ENCODE peak calls at places on chromosomes 16 and 17, in four cellular contexts. O is WTC11, G is HepG2, H is K562. S is an unnamed sample.

GRCh38 chr17:76343106-76343505 is 10.6 kb downstream of the PRPSAP1 start:
- DNase-seq in O (no peak), G (no peak), H (no peak), S (no peak)

GRCh38 chr17:73211745-73212144 is 18.9 kb downstream of the COG1 start:
- DNase-seq in O (no peak), G (no peak), H (no peak), S (no peak)

GRCh38 chr16:30567991-30568638 is 3.4 kb downstream of the ZNF688 start:
- DNase-seq in O (no peak), G (peak), H (no peak), S (no peak)

GRCh38 chr16:59400830-59401229 is 666.7 kb upstream of the GOT2 start:
- DNase-seq in O (no peak), G (no peak), H (no peak), S (no peak)

GRCh38 chr17:27247071-27247957 is 46.6 kb upstream of the WSB1 start:
- DNase-seq in O (no peak), G (peak), H (no peak), S (no peak)

GRCh38 chr17:74807925-74808324 is 31.8 kb upstream of the NAT9 start:
- DNase-seq in O (no peak), G (no peak), H (no peak), S (no peak)

GRCh38 chr16:10979717-10980601 is 35.6 kb downstream of the CLEC16A start:
- DNase-seq in O (peak), G (peak), H (no peak), S (no peak)

GRCh38 chr16:49556252-49557069 is 182.9 kb downstream of the C16orf78 start:
- DNase-seq in O (peak), G (peak), H (peak), S (peak)

GRCh38 chr17:81392909-81393654 is 2.2 kb upstream of the BAHCC1 start:
- DNase-seq in O (peak), G (no peak), H (peak), S (no peak)

GRCh38 chr16:67129422-67129821 is 19.7 kb downstream of the PHAF1 start:
- DNase-seq in O (no peak), G (no peak), H (no peak), S (no peak)

GRCh38 chr16:27264151-27264550 is 4.4 kb downstream of the NSMCE1 start:
- DNase-seq in O (no peak), G (peak), H (no peak), S (no peak)

GRCh38 chr16:71303938-71304337 is 14.7 kb upstream of the CMTR2 start:
- DNase-seq in O (no peak), G (no peak), H (no peak), S (no peak)

GRCh38 chr16:26316683-26317464 is 625.1 kb downstream of the HS3ST4 start:
- DNase-seq in O (peak), G (no peak), H (no peak), S (no peak)

GRCh38 chr16:85420501-85421337 is 192.4 kb upstream of the GSE1 start:
- DNase-seq in O (peak), G (peak), H (peak), S (peak)

GRCh38 chr17:64028874-64029464 is 8.5 kb upstream of the ICAM2 start:
- DNase-seq in O (peak), G (peak), H (peak), S (peak)

GRCh38 chr16:88406096-88407041 is 23.6 kb downstream of the ZNF469 start:
- DNase-seq in O (no peak), G (peak), H (peak), S (no peak)

GRCh38 chr16:6363891-6364607 is 968.6 kb upstream of the RBFOX1 start:
- DNase-seq in O (no peak), G (no peak), H (no peak), S (no peak)

GRCh38 chr17:77392376-77393273 is 251.9 kb downstream of the SEC14L1 start:
- DNase-seq in O (peak), G (peak), H (peak), S (no peak)

GRCh38 chr16:48818257-48818656 is 208.3 kb upstream of the N4BP1 start:
- DNase-seq in O (no peak), G (no peak), H (no peak), S (no peak)

GRCh38 chr16:4064950-4065352 is 51.3 kb downstream of the ADCY9 start:
- DNase-seq in O (no peak), G (no peak), H (no peak), S (no peak)

GRCh38 chr17:27502526-27503324 is 46.5 kb downstream of the KSR1 start:
- DNase-seq in O (no peak), G (no peak), H (no peak), S (no peak)

GRCh38 chr17:17978481-17979424 is 6.1 kb downstream of the DRC3 start:
- DNase-seq in O (no peak), G (no peak), H (no peak), S (no peak)

GRCh38 chr16:66474750-66475199 is 47.7 kb downstream of the BEAN1 start:
- DNase-seq in O (no peak), G (no peak), H (no peak), S (no peak)

GRCh38 chr16:73192227-73192894 is 144.4 kb upstream of the ZFHX3 start:
- DNase-seq in O (no peak), G (no peak), H (no peak), S (no peak)

GRCh38 chr17:50883850-50884291 is 17.7 kb upstream of the TOB1 start:
- DNase-seq in O (no peak), G (no peak), H (no peak), S (no peak)

GRCh38 chr17:44926841-44927525 is 11.7 kb upstream of the GFAP start:
- DNase-seq in O (no peak), G (no peak), H (no peak), S (no peak)

GRCh38 chr17:67032985-67033384 is 11.4 kb upstream of the CACNG1 start:
- DNase-seq in O (no peak), G (no peak), H (no peak), S (no peak)

DNA sequence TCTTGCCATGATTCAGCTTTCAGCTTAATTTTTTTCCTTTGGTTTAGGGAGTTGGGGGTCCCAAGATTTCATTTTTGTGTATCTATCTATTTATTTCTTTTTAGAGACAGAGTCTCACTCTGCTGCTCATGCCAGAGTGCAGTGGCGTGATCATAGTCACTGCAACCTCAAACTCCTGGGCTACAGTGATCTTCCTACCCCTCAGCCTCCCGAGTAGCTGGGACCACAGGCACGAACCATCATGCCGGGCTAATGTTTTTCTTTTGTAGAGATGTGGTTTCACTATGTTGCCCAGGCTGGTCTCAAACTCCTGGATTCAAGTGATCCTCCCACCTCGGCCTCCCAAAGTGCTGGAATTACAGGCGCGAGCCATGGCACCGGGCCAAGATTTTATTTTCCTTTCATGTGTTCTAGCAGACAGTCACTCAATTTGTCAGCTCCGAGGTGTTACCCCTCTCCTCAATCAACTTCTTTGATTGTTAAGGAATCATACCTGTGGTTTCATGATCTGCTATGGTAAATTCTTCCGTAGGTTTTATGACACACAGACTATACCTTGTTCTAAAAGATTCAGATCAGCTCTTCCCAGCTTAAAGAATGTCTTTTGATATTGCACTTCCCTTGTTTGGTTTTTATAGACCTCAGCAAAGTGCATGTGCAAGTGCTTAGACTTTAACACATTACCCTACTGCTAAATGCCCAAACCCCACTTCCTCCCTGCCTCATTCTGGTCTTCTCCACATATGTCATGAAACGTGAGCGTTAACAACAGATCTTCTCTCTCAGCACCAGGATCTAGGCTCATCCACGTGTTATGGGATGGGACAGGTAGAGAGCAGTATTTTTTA is 13.0 kb downstream of the UNC45B start:
- DNase-seq in O (no peak), G (no peak), H (no peak), S (no peak)
- TF ChIP-seq ELF4 in O (no peak), G (no peak), H (no peak), S (no peak)

DNA sequence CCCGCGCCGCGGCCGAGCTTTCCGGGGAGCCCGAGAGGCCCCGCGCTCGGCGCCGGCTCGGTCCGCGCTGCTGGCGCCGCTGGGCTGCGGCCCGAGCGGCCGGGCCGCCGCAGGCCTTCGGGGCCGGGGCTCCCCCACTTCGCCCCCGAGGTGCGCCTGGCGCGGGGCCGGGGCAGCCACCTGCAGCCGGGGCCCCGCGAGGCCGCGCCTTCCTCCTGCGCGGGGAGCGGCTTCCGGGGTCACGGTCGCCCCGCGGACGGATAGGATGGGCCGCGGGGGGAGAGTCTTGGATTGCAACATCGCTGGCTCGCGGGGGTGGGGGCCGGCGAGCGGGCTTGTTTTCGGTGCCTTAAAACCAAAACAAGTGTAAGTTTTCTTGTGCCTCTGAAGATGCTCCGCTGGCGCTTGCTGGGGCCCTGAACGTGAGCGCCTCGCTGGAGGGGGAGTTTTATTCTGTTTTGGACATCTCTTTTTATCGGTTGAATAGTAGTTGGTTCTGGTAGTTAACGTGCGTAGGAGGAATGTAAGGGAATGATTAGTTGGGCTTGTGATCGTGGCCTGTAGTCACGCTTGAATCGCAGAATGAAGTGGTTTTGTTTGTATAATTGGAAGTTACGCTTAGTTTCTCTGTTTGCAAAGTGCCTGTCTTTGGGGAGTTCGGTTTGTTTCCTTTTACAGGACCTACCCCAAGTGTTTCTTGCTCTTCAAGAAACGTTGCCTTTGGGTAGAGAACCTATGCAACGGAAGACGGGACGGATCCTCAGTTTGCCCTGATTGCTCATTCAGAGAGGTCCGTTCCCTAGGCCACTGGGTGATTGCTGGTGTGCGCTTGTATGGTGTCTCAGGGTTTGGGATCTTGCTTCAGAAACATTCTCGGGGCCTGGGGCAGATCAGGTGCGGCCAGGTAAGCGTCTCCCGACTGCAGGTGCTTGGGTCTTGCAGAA is 724 bp downstream of the UBE2I start:
- DNase-seq in O (no peak), G (no peak), H (peak), S (no peak)
- TF ChIP-seq ELF4 in O (no peak), G (no peak), H (no peak), S (no peak)

GRCh38 chr17:3732171-3732570 is 8.5 kb downstream of the HASPIN start:
- DNase-seq in O (no peak), G (peak), H (peak), S (no peak)
- TF ChIP-seq ELF4 in O (no peak), G (no peak), H (no peak), S (no peak)

DNA sequence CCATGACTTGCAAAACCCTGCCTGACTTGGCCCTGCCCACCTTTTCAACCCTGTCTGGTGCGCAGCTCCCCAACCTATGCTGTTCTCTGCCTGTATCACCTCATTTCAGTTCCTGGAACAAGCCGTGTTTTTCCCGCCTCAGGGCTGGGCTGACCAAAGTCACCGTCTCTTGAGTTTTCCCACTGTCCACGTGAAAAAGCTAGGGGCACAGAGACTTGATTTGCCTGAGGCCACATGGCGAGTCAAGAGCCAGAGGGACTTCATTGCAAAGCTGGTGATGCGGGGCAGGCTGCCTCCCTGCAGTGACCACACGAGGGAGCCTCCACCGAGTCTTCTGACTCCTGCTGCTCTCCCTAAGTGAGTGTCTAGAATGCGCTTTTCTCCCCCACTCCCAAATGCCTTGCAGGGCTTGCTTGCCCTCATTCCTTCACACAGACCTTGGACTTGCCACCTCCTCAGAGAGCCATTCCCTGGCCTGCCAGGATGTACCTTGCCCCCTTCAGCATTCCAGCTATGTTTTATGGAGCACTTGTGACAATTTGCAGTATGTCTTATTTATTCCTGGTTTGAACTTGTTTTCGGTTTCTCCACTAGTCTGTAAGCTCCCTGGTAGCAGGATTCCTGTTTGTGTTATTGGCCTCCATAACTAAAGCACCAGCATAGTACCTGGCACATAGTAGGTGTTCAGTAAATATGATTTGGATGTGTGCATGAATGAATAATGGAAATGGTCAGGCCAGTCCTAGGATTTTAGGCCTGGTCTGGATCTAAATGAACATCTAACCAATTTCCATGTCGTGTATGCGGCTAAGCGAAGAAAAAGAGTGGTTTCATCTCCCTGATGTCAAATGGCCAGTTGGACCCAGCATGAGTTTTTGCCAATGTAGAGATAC is 252.3 kb downstream of the SNX29 start:
- DNase-seq in O (peak), G (peak), H (peak), S (peak)
- TF ChIP-seq ELF4 in O (no peak), G (no peak), H (no peak), S (no peak)

DNA sequence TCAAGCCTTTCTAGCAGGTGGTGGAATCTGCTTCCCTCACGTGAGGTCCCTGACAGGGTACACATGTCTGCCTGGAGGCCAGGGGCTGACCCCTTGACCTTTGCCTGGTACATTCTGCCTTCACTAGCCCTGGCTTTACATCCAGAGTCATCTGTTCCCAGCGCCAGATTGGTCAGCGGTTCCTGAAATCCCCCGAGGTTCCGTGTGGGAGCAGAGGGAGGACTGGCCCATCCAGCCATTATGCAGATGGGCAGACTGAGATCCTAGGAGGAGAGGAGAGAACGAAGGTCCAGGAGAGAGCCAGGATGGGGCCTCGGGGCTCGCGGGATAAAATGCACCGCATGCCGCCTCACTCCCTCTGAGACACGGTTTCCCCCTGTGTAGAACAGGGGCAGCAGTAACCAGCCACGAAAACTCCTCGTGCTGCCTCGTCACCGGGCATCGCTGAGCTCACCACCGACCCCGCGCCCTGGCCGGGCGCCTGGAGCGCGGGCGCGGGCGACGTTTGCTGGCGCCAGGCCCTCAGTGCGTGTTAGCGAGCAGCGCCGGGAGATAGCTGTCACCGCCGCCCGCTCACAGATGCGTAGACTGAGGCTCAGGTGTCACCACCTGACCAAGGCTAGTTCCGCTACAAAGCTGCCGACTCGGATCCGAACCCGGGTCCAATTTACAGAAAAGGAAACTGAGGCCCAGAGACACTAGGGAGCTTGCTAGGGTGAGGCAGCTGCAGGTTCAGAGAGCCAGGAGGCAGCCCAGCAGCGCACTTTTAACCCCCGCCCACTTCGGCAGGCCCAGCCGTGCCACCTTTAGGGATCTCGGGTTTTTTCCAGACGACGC is 811 bp upstream of the MAP2K3 start:
- DNase-seq in O (peak), G (no peak), H (no peak), S (no peak)
- TF ChIP-seq ELF4 in O (no peak), G (no peak), H (no peak), S (no peak)

DNA sequence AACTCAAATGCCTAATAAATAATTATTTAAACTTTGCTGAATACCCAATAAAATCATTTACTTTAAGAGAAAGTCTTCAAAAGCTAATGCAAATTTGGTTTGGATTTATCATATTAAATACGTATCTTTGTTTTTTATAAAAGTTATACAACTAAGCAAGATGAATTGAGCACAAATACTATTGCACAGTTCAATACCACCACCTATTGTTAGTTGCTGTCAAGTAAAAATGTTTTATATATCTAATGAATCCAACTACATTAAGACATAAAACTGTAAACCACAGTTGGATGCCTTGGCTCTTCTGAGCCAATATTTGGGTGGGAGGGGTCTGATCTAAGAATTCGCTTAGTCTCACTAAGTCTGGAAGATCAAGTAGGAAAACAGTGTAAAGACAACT is 7.7 kb downstream of the FBXL20 start:
- DNase-seq in O (no peak), G (no peak), H (no peak), S (no peak)
- TF ChIP-seq ELF4 in O (no peak), G (no peak), H (no peak), S (no peak)

DNA sequence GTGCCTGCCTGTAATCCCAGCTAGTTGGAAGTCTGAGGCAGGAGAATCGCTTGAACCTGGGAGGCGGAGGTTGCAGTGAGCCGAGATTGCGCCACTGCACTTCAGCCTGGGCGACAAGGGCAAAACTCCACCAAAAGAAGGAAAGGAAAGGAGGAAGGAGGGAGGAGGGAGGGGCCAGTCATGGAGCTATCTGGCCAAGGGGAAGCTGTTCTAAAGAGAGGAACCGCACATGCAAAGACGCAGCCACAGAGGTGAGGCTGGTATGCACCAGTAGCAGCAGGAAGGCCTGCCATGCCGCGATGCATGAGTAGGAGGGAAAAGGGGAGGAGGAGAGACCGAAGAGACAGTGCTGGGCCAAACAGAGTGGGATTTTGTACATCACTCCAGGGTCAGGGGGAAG is 35.9 kb downstream of the HSBP1 start:
- DNase-seq in O (peak), G (no peak), H (no peak), S (no peak)
- TF ChIP-seq ELF4 in O (no peak), G (no peak), H (no peak), S (no peak)